ENCODE peak calls at places on chromosomes 12 and 14, in four cellular contexts. E, Q, T and A are unnamed samples.

GRCh38 chr12:51864701-51865469 is 16.4 kb upstream of the FIGNL2 start:
- DNase-seq in E (no peak), Q (peak), T (no peak), A (peak)

GRCh38 chr14:104856869-104857860 is 7.9 kb upstream of the CEP170B start:
- DNase-seq in E (no peak), Q (peak), T (no peak), A (peak)

GRCh38 chr14:52315355-52315718 is 1.2 kb downstream of the PTGER2 start:
- DNase-seq in E (no peak), Q (peak), T (no peak), A (no peak)

GRCh38 chr14:50875359-50876090 is 3.7 kb downstream of the ABHD12B start:
- DNase-seq in E (no peak), Q (no peak), T (no peak), A (no peak)

GRCh38 chr14:75044322-75044721 is 6.9 kb downstream of the MLH3 start:
- DNase-seq in E (no peak), Q (no peak), T (peak), A (no peak)

GRCh38 chr14:34538871-34539406 is 562 bp downstream of the EAPP start:
- DNase-seq in E (no peak), Q (no peak), T (no peak), A (no peak)

GRCh38 chr12:810635-811415 is 58.4 kb downstream of the WNK1 start:
- DNase-seq in E (no peak), Q (no peak), T (no peak), A (no peak)

GRCh38 chr12:24955389-24955788 is 6.5 kb upstream of the BCAT1 start:
- DNase-seq in E (no peak), Q (no peak), T (no peak), A (no peak)

GRCh38 chr12:112938751-112939150 is 477 bp downstream of the OAS3 start:
- DNase-seq in E (no peak), Q (no peak), T (no peak), A (no peak)

GRCh38 chr12:3797649-3798048 is 44.7 kb upstream of the CRACR2A start:
- DNase-seq in E (no peak), Q (peak), T (no peak), A (no peak)

GRCh38 chr14:99628832-99629618 is 15.9 kb upstream of the HHIPL1 start:
- DNase-seq in E (peak), Q (peak), T (peak), A (peak)

GRCh38 chr12:59383426-59383822 is 212.4 kb upstream of the SLC16A7 start:
- DNase-seq in E (no peak), Q (no peak), T (peak), A (no peak)

GRCh38 chr12:14257734-14258467 is 107.6 kb upstream of the ATF7IP start:
- DNase-seq in E (peak), Q (peak), T (peak), A (peak)

GRCh38 chr12:20801035-20801434 is 9.5 kb upstream of the SLCO1B3 start:
- DNase-seq in E (no peak), Q (no peak), T (no peak), A (no peak)

GRCh38 chr12:32454075-32454474 is 54.7 kb downstream of the FGD4 start:
- DNase-seq in E (no peak), Q (peak), T (peak), A (no peak)

GRCh38 chr12:42935756-42936155 is 346.2 kb upstream of the PRICKLE1 start:
- DNase-seq in E (no peak), Q (no peak), T (no peak), A (no peak)

GRCh38 chr14:102957222-102957621 is 34.8 kb downstream of the AMN start:
- DNase-seq in E (no peak), Q (no peak), T (no peak), A (no peak)

GRCh38 chr14:74459289-74459946 is 33.4 kb upstream of the SYNDIG1L start:
- DNase-seq in E (peak), Q (peak), T (peak), A (peak)

GRCh38 chr14:24184104-24184970 is 4.3 kb downstream of the IPO4 start:
- DNase-seq in E (no peak), Q (no peak), T (no peak), A (no peak)

GRCh38 chr14:56650075-56650474 is 70.5 kb downstream of the TMEM260 start:
- DNase-seq in E (peak), Q (no peak), T (no peak), A (no peak)

GRCh38 chr12:64256166-64256800 is 34.2 kb upstream of the KICS2 start:
- DNase-seq in E (no peak), Q (peak), T (peak), A (no peak)

GRCh38 chr14:93008381-93008780 is 85.4 kb downstream of the CHGA start:
- DNase-seq in E (peak), Q (no peak), T (peak), A (no peak)

GRCh38 chr12:112170376-112170775 is 45.0 kb downstream of the TRAFD1 start:
- DNase-seq in E (no peak), Q (peak), T (peak), A (no peak)

GRCh38 chr12:124761876-124762275 is 101.8 kb downstream of the SCARB1 start:
- DNase-seq in E (no peak), Q (no peak), T (no peak), A (no peak)

GRCh38 chr12:64082866-64083268 is 139.2 kb downstream of the KICS2 start:
- DNase-seq in E (no peak), Q (no peak), T (no peak), A (no peak)

GRCh38 chr12:82942963-82943362 is 256.3 kb downstream of the TMTC2 start:
- DNase-seq in E (no peak), Q (peak), T (no peak), A (no peak)

GRCh38 chr12:75982974-75983660 is 48.5 kb downstream of the PHLDA1 start:
- DNase-seq in E (no peak), Q (no peak), T (peak), A (no peak)

GRCh38 chr14:21255385-21256101 is 13.7 kb downstream of the HNRNPC start:
- DNase-seq in E (no peak), Q (no peak), T (peak), A (no peak)

GRCh38 chr12:124561231-124561630 is 6.2 kb downstream of the NCOR2 start:
- DNase-seq in E (no peak), Q (no peak), T (no peak), A (no peak)

GRCh38 chr12:101470939-101471338 is 4.2 kb upstream of the SPIC start:
- DNase-seq in E (no peak), Q (no peak), T (no peak), A (no peak)

GRCh38 chr12:92745874-92746553 is 43.2 kb downstream of the PLEKHG7 start:
- DNase-seq in E (peak), Q (no peak), T (peak), A (no peak)

GRCh38 chr14:99348816-99349609 is 77.0 kb upstream of the BCL11B start:
- DNase-seq in E (no peak), Q (no peak), T (no peak), A (no peak)

GRCh38 chr14:38129705-38130104 is 78.0 kb upstream of the SSTR1 start:
- DNase-seq in E (no peak), Q (no peak), T (no peak), A (no peak)

GRCh38 chr14:97539884-97540283 is 742.7 kb downstream of the VRK1 start:
- DNase-seq in E (no peak), Q (no peak), T (no peak), A (no peak)

GRCh38 chr14:50383618-50384225 is 13.0 kb downstream of the CDKL1 start:
- DNase-seq in E (no peak), Q (no peak), T (no peak), A (no peak)

GRCh38 chr12:48788522-48788851 is 402 bp downstream of the ADCY6 start:
- DNase-seq in E (no peak), Q (no peak), T (peak), A (no peak)

GRCh38 chr12:96399919-96400630 is at the start of gene CDK17:
- DNase-seq in E (peak), Q (peak), T (peak), A (peak)

GRCh38 chr14:52355016-52355430 is 40.9 kb downstream of the PTGER2 start:
- DNase-seq in E (no peak), Q (no peak), T (peak), A (no peak)